ENCODE peak calls at places on chromosomes 3 and 15, in six cellular contexts. One of them, this sample, is unnamed. For H3K9me3, the result is how much of the 10 kb centered on the place peaks cover.

GRCh38 chr3:63595221-63595620 is 57.3 kb upstream of the SNTN start:
- DNase-seq in heart right ventricle: no peak
- DNase-seq in hepatocyte: no peak
- DNase-seq in Peyer's patch: no peak
- DNase-seq in CD4-positive, CD25-positive, alpha-beta regulatory T cell: no peak
- DNase-seq in A549: no peak
- DNase-seq in this sample: no peak

GRCh38 chr3:166111562-166111961 is 274.3 kb upstream of the BCHE start:
- DNase-seq in Peyer's patch: no peak
- DNase-seq in heart right ventricle: no peak
- DNase-seq in A549: no peak
- DNase-seq in hepatocyte: no peak
- DNase-seq in CD4-positive, CD25-positive, alpha-beta regulatory T cell: no peak
- DNase-seq in this sample: no peak

GRCh38 chr15:43105778-43106485 is at the start of gene UBR1:
- DNase-seq in Peyer's patch: peak
- DNase-seq in heart right ventricle: peak
- DNase-seq in CD4-positive, CD25-positive, alpha-beta regulatory T cell: peak
- DNase-seq in hepatocyte: peak
- DNase-seq in A549: peak
- DNase-seq in this sample: peak

GRCh38 chr3:9435320-9435719 is 37.9 kb downstream of the SETD5 start:
- DNase-seq in heart right ventricle: no peak
- DNase-seq in CD4-positive, CD25-positive, alpha-beta regulatory T cell: no peak
- DNase-seq in A549: no peak
- DNase-seq in Peyer's patch: no peak
- DNase-seq in hepatocyte: no peak
- DNase-seq in this sample: no peak

GRCh38 chr15:68012911-68013310 is 41.2 kb upstream of the PIAS1 start:
- DNase-seq in hepatocyte: peak
- DNase-seq in A549: peak
- DNase-seq in heart right ventricle: no peak
- DNase-seq in Peyer's patch: no peak
- DNase-seq in CD4-positive, CD25-positive, alpha-beta regulatory T cell: no peak
- DNase-seq in this sample: no peak

GRCh38 chr3:188947401-188947982 is 224.3 kb upstream of the TPRG1 start:
- DNase-seq in A549: peak
- DNase-seq in hepatocyte: peak
- DNase-seq in Peyer's patch: peak
- DNase-seq in CD4-positive, CD25-positive, alpha-beta regulatory T cell: no peak
- DNase-seq in heart right ventricle: peak
- DNase-seq in this sample: no peak

GRCh38 chr3:62467936-62468722 is 94.8 kb upstream of the FEZF2 start:
- DNase-seq in A549: no peak
- DNase-seq in Peyer's patch: no peak
- DNase-seq in heart right ventricle: no peak
- DNase-seq in hepatocyte: no peak
- DNase-seq in CD4-positive, CD25-positive, alpha-beta regulatory T cell: no peak
- DNase-seq in this sample: no peak

GRCh38 chr3:13365390-13366379 is 54.4 kb downstream of the NUP210 start:
- DNase-seq in CD4-positive, CD25-positive, alpha-beta regulatory T cell: no peak
- DNase-seq in Peyer's patch: no peak
- DNase-seq in hepatocyte: no peak
- DNase-seq in A549: no peak
- DNase-seq in heart right ventricle: no peak
- DNase-seq in this sample: no peak

GRCh38 chr3:188046561-188047213 is 107.3 kb upstream of the LPP start:
- DNase-seq in CD4-positive, CD25-positive, alpha-beta regulatory T cell: no peak
- DNase-seq in heart right ventricle: no peak
- DNase-seq in hepatocyte: no peak
- DNase-seq in A549: no peak
- DNase-seq in Peyer's patch: no peak
- DNase-seq in this sample: no peak

GRCh38 chr3:65953301-65953812 is 85.4 kb downstream of the MAGI1 start:
- DNase-seq in CD4-positive, CD25-positive, alpha-beta regulatory T cell: no peak
- DNase-seq in hepatocyte: peak
- DNase-seq in A549: no peak
- DNase-seq in Peyer's patch: peak
- DNase-seq in heart right ventricle: no peak
- DNase-seq in this sample: no peak

GRCh38 chr3:20890124-20890523 is 704.1 kb upstream of the SGO1 start:
- DNase-seq in CD4-positive, CD25-positive, alpha-beta regulatory T cell: no peak
- DNase-seq in heart right ventricle: no peak
- DNase-seq in A549: no peak
- DNase-seq in hepatocyte: no peak
- DNase-seq in Peyer's patch: no peak
- DNase-seq in this sample: no peak

GRCh38 chr15:100050877-100051786 is 290.6 kb downstream of the ADAMTS17 start:
- DNase-seq in heart right ventricle: no peak
- DNase-seq in Peyer's patch: no peak
- DNase-seq in A549: no peak
- DNase-seq in hepatocyte: no peak
- DNase-seq in CD4-positive, CD25-positive, alpha-beta regulatory T cell: no peak
- DNase-seq in this sample: no peak

GRCh38 chr15:98689431-98689861 is 41.1 kb downstream of the IGF1R start:
- DNase-seq in A549: no peak
- DNase-seq in hepatocyte: no peak
- DNase-seq in heart right ventricle: no peak
- DNase-seq in CD4-positive, CD25-positive, alpha-beta regulatory T cell: no peak
- DNase-seq in Peyer's patch: no peak
- DNase-seq in this sample: no peak

GRCh38 chr15:48343865-48344264 is 12.6 kb downstream of the DUT start:
- DNase-seq in A549: no peak
- DNase-seq in heart right ventricle: no peak
- DNase-seq in CD4-positive, CD25-positive, alpha-beta regulatory T cell: no peak
- DNase-seq in Peyer's patch: no peak
- DNase-seq in hepatocyte: no peak
- DNase-seq in this sample: no peak

GRCh38 chr3:186277268-186277909 is 84.6 kb downstream of the DGKG start:
- DNase-seq in Peyer's patch: no peak
- DNase-seq in hepatocyte: peak
- DNase-seq in CD4-positive, CD25-positive, alpha-beta regulatory T cell: no peak
- DNase-seq in heart right ventricle: no peak
- DNase-seq in A549: peak
- DNase-seq in this sample: no peak

GRCh38 chr15:70569139-70569717 is 194.1 kb downstream of the UACA start:
- DNase-seq in A549: peak
- DNase-seq in Peyer's patch: no peak
- DNase-seq in CD4-positive, CD25-positive, alpha-beta regulatory T cell: no peak
- DNase-seq in heart right ventricle: no peak
- DNase-seq in hepatocyte: peak
- DNase-seq in this sample: no peak

GRCh38 chr15:29750754-29751153 is 71.5 kb downstream of the TJP1 start:
- DNase-seq in CD4-positive, CD25-positive, alpha-beta regulatory T cell: no peak
- DNase-seq in A549: no peak
- DNase-seq in heart right ventricle: no peak
- DNase-seq in hepatocyte: no peak
- DNase-seq in Peyer's patch: no peak
- DNase-seq in this sample: no peak

GRCh38 chr3:70973558-70973957 is 610.0 kb downstream of the FOXP1 start:
- DNase-seq in heart right ventricle: no peak
- DNase-seq in hepatocyte: no peak
- DNase-seq in A549: peak
- DNase-seq in Peyer's patch: no peak
- DNase-seq in CD4-positive, CD25-positive, alpha-beta regulatory T cell: no peak
- DNase-seq in this sample: no peak

GRCh38 chr3:177610677-177611654 is 413.7 kb upstream of the TBL1XR1 start:
- DNase-seq in A549: no peak
- DNase-seq in hepatocyte: peak
- DNase-seq in CD4-positive, CD25-positive, alpha-beta regulatory T cell: no peak
- DNase-seq in heart right ventricle: no peak
- DNase-seq in Peyer's patch: no peak
- DNase-seq in this sample: no peak

GRCh38 chr15:66849746-66850077 is 147.7 kb downstream of the SMAD6 start:
- DNase-seq in CD4-positive, CD25-positive, alpha-beta regulatory T cell: no peak
- DNase-seq in Peyer's patch: peak
- DNase-seq in heart right ventricle: no peak
- DNase-seq in A549: no peak
- DNase-seq in hepatocyte: no peak
- DNase-seq in this sample: no peak

GRCh38 chr3:36991923-36992805 is 767 bp downstream of the EPM2AIP1 start:
- DNase-seq in heart right ventricle: no peak
- DNase-seq in Peyer's patch: no peak
- DNase-seq in CD4-positive, CD25-positive, alpha-beta regulatory T cell: no peak
- DNase-seq in A549: peak
- DNase-seq in hepatocyte: peak
- DNase-seq in this sample: no peak

DNA sequence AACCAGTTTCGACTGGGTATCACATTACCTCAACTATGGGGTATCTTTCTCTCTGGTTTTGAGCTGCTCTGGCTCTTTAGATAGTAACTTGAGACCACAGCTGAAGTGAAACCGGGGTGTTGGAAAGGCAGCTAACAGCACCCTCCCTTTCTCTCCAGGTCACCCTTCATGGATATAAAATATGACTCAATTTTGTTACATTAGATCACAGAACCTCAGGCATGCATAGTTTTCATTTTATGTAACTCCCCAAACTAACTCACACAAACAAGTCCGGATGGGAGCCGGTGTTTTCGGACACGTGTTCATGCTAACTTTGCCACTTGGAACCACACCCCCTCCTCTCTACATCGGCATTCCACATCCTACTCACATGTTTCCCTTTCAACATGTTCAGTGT is 90.7 kb downstream of the NR2F2 start:
- DNase-seq in A549: no peak
- DNase-seq in Peyer's patch: no peak
- DNase-seq in heart right ventricle: no peak
- DNase-seq in hepatocyte: no peak
- DNase-seq in CD4-positive, CD25-positive, alpha-beta regulatory T cell: no peak
- DNase-seq in this sample: no peak
- H3K9me3 ChIP-seq in A549: under half
- H3K9me3 ChIP-seq in Peyer's patch: under half
- H3K9me3 ChIP-seq in heart right ventricle: under half
- H3K9me3 ChIP-seq in hepatocyte: under half
- H3K9me3 ChIP-seq in CD4-positive, CD25-positive, alpha-beta regulatory T cell: under half
- H3K9me3 ChIP-seq in this sample: under half

DNA sequence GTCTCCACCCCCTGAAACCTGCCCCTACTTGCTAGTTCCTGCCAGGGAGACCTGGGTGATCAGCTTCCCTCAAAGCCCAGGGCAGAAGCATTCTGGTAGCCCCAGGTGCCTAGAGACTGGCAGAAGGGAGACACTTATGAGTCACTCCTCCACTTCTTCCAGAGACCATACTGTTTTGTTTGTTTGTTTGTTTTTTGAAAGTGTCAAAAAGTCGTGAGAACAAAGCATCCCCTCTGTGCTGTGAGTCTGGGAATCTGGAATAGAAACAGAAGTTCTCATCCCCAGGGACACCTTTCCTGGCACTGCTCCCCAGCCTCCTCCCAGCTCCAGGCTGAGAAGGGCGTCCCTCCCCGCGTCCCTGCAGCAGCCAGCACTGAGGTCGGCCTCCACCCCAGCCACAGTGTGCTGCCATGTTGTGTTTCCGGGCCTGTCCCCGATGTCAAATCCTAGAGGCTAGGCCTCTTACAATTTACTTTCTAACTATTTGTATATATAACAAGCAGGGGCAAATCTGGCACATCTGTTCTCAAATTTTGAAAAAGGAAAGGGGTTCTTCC is 573.0 kb downstream of the RBMS3 start:
- DNase-seq in hepatocyte: no peak
- DNase-seq in Peyer's patch: no peak
- DNase-seq in heart right ventricle: no peak
- DNase-seq in A549: peak
- DNase-seq in CD4-positive, CD25-positive, alpha-beta regulatory T cell: no peak
- DNase-seq in this sample: no peak
- H3K9me3 ChIP-seq in hepatocyte: under half
- H3K9me3 ChIP-seq in Peyer's patch: under half
- H3K9me3 ChIP-seq in heart right ventricle: under half
- H3K9me3 ChIP-seq in A549: under half
- H3K9me3 ChIP-seq in CD4-positive, CD25-positive, alpha-beta regulatory T cell: under half
- H3K9me3 ChIP-seq in this sample: under half

DNA sequence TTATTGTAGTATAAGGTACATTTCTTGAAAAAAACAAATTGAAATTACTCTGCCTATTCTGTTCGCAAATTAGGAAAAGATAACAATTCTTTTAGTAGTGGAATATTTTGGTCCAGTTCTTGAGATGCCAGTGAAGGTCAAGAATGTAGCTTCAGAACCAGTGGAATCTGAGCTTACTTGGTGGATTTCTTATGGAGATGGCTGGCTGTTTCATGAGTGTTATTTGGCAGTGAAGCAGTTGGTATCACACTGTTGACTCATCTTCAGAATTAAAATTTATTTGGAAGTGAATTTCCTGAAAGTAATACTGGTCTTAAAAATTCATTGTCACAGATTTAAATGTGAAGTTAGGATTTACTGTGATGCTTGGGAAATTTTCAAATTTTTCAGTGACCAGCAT is 19.1 kb downstream of the RNF13 start:
- DNase-seq in Peyer's patch: no peak
- DNase-seq in hepatocyte: no peak
- DNase-seq in A549: no peak
- DNase-seq in CD4-positive, CD25-positive, alpha-beta regulatory T cell: no peak
- DNase-seq in heart right ventricle: no peak
- DNase-seq in this sample: no peak
- H3K9me3 ChIP-seq in Peyer's patch: under half
- H3K9me3 ChIP-seq in hepatocyte: under half
- H3K9me3 ChIP-seq in A549: under half
- H3K9me3 ChIP-seq in CD4-positive, CD25-positive, alpha-beta regulatory T cell: half or more
- H3K9me3 ChIP-seq in heart right ventricle: under half
- H3K9me3 ChIP-seq in this sample: under half

DNA sequence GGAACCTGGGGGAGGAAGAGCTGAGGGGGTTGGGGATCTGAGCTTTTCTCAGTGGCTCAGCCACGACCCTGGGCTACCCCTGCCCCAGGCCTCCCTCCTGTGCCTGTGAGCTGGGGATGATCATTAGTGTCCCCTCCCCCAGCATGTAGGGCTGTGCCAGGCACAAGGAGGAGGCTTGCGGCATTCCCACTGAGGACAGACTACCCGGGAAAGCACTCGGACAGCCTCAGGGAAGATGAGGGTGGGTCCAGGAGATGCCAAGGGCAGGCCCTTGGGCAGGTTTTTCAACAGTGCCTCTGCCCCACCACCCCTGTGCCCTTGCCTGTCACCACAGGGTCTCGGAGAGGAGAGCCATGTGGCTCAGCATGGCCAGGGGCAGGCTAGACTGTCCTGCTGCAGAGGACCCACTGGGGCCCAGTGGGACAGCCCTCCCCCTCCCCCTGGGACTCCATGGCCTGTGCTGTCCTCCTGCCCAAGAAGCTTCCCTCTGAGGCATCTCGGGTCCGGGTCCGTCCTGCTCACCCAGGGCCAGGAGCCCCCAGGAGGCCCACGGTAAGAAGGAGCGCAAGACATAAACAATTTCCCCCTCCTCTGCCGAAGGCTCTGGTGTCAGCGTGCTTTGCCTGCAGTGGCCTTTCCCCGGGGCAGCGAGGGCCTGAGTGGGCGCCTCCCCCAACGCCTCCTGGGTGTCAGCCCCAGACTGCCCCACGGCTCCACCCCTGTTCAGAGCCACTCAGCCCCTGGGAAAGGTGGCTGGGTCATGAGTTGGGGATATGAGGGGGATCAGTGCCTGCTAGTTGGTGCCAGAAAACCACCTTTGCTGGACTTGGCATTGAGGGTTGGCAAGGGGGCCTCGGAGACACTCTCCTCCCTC is 192.5 kb downstream of the GOLGA6L6 start:
- DNase-seq in CD4-positive, CD25-positive, alpha-beta regulatory T cell: no peak
- DNase-seq in Peyer's patch: peak
- DNase-seq in A549: peak
- DNase-seq in heart right ventricle: no peak
- DNase-seq in hepatocyte: peak
- DNase-seq in this sample: no peak
- H3K9me3 ChIP-seq in CD4-positive, CD25-positive, alpha-beta regulatory T cell: under half
- H3K9me3 ChIP-seq in Peyer's patch: under half
- H3K9me3 ChIP-seq in A549: half or more
- H3K9me3 ChIP-seq in heart right ventricle: under half
- H3K9me3 ChIP-seq in hepatocyte: half or more
- H3K9me3 ChIP-seq in this sample: under half

GRCh38 chr3:196753201-196753600 is 13.5 kb downstream of the PAK2 start:
- DNase-seq in Peyer's patch: no peak
- DNase-seq in hepatocyte: no peak
- DNase-seq in A549: no peak
- DNase-seq in CD4-positive, CD25-positive, alpha-beta regulatory T cell: no peak
- DNase-seq in heart right ventricle: no peak
- DNase-seq in this sample: no peak
- H3K9me3 ChIP-seq in Peyer's patch: under half
- H3K9me3 ChIP-seq in hepatocyte: under half
- H3K9me3 ChIP-seq in A549: under half
- H3K9me3 ChIP-seq in CD4-positive, CD25-positive, alpha-beta regulatory T cell: under half
- H3K9me3 ChIP-seq in heart right ventricle: under half
- H3K9me3 ChIP-seq in this sample: under half